ENCODE peak calls at places on chromosomes 1 and 21, in eight cellular contexts. P is A549, Z is Panc1, E is GM12878, T is SK-N-SH, N is HCT116, A is HepG2, K is K562. D is an unnamed sample. For H3K4me1, the result is how much of the 10 kb centered on the place peaks cover.

GRCh38 chr1:79711001-79711431 is 704.5 kb upstream of the ADGRL4 start:
- DNase-seq in P (no peak), N (no peak), K (no peak), E (peak), T (no peak), Z (no peak), A (no peak), D (no peak)

GRCh38 chr1:4056422-4056821 is 156.3 kb upstream of the C1orf174 start:
- DNase-seq in E (no peak), N (no peak), Z (no peak), P (no peak), K (no peak), A (no peak), T (no peak), D (no peak)

GRCh38 chr1:22418852-22419480 is 32.7 kb upstream of the ZBTB40 start:
- DNase-seq in A (no peak), T (no peak), P (no peak), K (no peak), E (peak), N (no peak), Z (no peak), D (no peak)

GRCh38 chr1:228940931-228941330 is 205.7 kb downstream of the RHOU start:
- DNase-seq in N (no peak), Z (no peak), E (no peak), P (no peak), A (peak), T (no peak), K (no peak), D (no peak)

GRCh38 chr1:6026095-6026809 is 19.4 kb upstream of the KCNAB2 start:
- DNase-seq in T (no peak), A (peak), K (no peak), N (peak), Z (peak), P (peak), E (peak), D (peak)

GRCh38 chr1:97144527-97144926 is 422.9 kb downstream of the PTBP2 start:
- DNase-seq in E (no peak), T (no peak), P (no peak), A (no peak), Z (no peak), K (no peak), N (no peak), D (no peak)

GRCh38 chr1:167441222-167441621 is 77.1 kb downstream of the CD247 start:
- DNase-seq in K (no peak), T (no peak), Z (no peak), A (no peak), E (no peak), N (no peak), P (no peak), D (no peak)

GRCh38 chr1:52899445-52899894 is 22.1 kb downstream of the ECHDC2 start:
- DNase-seq in E (no peak), K (no peak), P (no peak), A (peak), T (no peak), Z (no peak), N (no peak), D (no peak)

GRCh38 chr1:53575141-53575947 is 116.1 kb downstream of the DMRTB1 start:
- DNase-seq in T (no peak), K (no peak), E (no peak), N (no peak), A (no peak), P (no peak), Z (no peak), D (no peak)

GRCh38 chr1:246293366-246294121 is 213.5 kb downstream of the SMYD3 start:
- DNase-seq in K (no peak), N (no peak), E (no peak), Z (no peak), P (no peak), A (no peak), T (no peak), D (no peak)

GRCh38 chr1:67831850-67832513 is 1.3 kb downstream of the GNG12 start:
- DNase-seq in T (peak), K (peak), N (peak), Z (no peak), E (no peak), A (no peak), P (peak), D (peak)

GRCh38 chr1:209590405-209590804 is 6.9 kb downstream of the CAMK1G start:
- DNase-seq in E (no peak), N (no peak), A (peak), K (peak), P (no peak), T (peak), Z (no peak), D (peak)

GRCh38 chr1:164417016-164417704 is 141.8 kb upstream of the PBX1 start:
- DNase-seq in T (no peak), N (no peak), Z (no peak), E (no peak), P (no peak), A (no peak), K (no peak), D (peak)

GRCh38 chr1:63758805-63759204 is 15.0 kb upstream of the ROR1 start:
- DNase-seq in K (no peak), T (peak), Z (no peak), P (no peak), A (no peak), E (no peak), N (no peak), D (no peak)

GRCh38 chr1:18109058-18109755 is 1.6 kb downstream of the IGSF21 start:
- DNase-seq in K (no peak), N (no peak), E (no peak), P (no peak), T (peak), Z (no peak), A (no peak), D (peak)

GRCh38 chr1:167369933-167370332 is 148.4 kb downstream of the CD247 start:
- DNase-seq in N (no peak), E (no peak), T (no peak), K (no peak), P (no peak), Z (no peak), A (no peak), D (no peak)

GRCh38 chr1:209585672-209586071 is 2.2 kb downstream of the CAMK1G start:
- DNase-seq in P (no peak), K (no peak), Z (no peak), N (no peak), T (peak), A (no peak), E (no peak), D (peak)

GRCh38 chr1:150466964-150467363 is 20.3 kb upstream of the TARS2 start:
- DNase-seq in A (no peak), T (no peak), E (no peak), P (no peak), Z (no peak), N (no peak), K (no peak), D (no peak)

GRCh38 chr1:230109871-230110667 is 43.0 kb downstream of the GALNT2 start:
- DNase-seq in Z (no peak), N (no peak), A (peak), K (no peak), T (peak), P (no peak), E (peak), D (no peak)

GRCh38 chr1:180540697-180541594 is 17.8 kb upstream of the OVAAL start:
- DNase-seq in A (no peak), T (no peak), E (no peak), N (no peak), Z (no peak), K (no peak), P (no peak), D (no peak)

GRCh38 chr1:166379447-166379846 is 212.6 kb upstream of the FAM78B start:
- DNase-seq in Z (no peak), P (no peak), A (no peak), E (no peak), T (no peak), K (no peak), N (no peak), D (no peak)

GRCh38 chr1:26155370-26156284 is 3.3 kb upstream of the FAM110D start:
- DNase-seq in N (no peak), A (no peak), T (no peak), Z (no peak), P (no peak), K (no peak), E (no peak), D (peak)

DNA sequence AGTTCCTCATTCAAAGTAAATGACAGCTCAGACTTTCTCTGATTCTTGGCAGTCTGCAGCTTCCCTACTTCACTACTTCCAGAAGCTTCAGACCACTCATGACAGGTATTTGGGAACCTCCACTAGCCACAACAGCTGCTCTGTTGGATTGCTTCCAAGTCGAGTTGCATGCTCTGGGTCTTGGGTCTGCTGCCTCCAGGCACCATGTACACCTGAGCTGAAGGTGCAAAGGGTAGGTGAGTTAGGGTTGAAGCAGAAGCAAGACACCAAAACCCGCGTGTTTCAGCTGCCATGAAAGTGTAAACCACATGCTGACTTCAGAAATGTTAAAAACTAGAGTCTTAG is 62.7 kb downstream of the ZNF684 start:
- DNase-seq in E (no peak), A (no peak), Z (no peak), T (no peak), K (no peak), N (no peak), P (no peak), D (no peak)
- TF ChIP-seq REST in E (no peak), A (no peak), Z (no peak), T (no peak), K (no peak), N (no peak), P (no peak), D (no peak)

DNA sequence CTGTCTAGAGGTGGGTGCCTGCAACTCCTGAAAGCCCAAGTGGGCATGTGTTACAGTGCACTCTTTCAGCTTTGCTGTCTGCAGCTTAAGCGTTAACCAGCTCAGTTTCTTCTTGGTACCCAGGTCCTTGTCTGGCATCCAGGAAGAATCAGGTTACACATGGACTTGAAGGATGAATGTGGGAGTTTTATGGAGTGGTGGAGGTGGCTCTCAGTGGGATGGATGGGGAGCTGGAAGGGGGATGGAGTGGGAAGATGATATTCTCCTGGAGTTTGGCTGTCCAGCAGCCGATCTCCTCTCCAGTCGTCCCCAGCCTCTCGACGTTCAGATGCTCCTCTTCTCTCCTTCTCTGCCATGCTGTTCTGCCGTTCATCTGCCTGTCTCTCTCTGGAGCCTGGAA is 9.4 kb downstream of the METTL18 start:
- DNase-seq in K (no peak), Z (no peak), P (no peak), T (no peak), E (no peak), A (no peak), N (no peak), D (no peak)
- TF ChIP-seq CTCF in K (no peak), Z (no peak), P (no peak), T (no peak), E (no peak), A (no peak), N (no peak), D (no peak)

DNA sequence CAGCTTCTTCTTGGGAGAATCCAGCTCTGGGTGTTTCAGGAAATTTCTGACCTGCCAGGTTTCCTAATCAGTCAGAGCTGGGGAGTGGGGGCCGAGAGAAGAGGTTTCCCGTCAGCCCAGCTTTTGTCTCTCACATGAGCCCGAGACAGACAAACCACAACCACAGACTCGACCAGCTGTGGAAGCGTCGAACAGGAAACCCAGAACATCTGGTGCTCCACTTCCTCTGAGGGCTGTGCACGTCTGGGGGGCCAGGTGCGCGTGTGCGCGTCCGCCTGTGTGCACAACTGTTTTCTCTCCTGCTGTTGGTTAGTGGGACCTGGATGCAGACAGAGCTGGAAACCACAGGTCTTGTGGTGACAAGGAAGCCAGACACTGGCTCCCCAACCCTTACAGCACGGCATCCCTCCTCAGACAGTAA is 113.0 kb upstream of the SLC25A33 start:
- DNase-seq in T (no peak), K (no peak), A (no peak), N (no peak), E (peak), Z (no peak), P (no peak), D (no peak)
- H3K4me1 ChIP-seq in T (under half), K (under half), A (half or more), N (under half), E (half or more), Z (under half), P (under half), D (under half)

GRCh38 chr21:34536820-34537219 is 24.8 kb upstream of the KCNE1 start:
- DNase-seq in Z (no peak), A (peak), K (no peak), T (no peak), E (no peak), P (no peak), N (no peak), D (no peak)

GRCh38 chr21:34533938-34534337 is 21.9 kb upstream of the KCNE1 start:
- DNase-seq in T (no peak), E (no peak), A (no peak), Z (no peak), P (no peak), N (no peak), K (no peak), D (no peak)

GRCh38 chr21:34536311-34536710 is 24.3 kb upstream of the KCNE1 start:
- DNase-seq in K (no peak), Z (no peak), P (no peak), N (no peak), A (no peak), E (no peak), T (no peak), D (no peak)

GRCh38 chr21:34535886-34536285 is 23.9 kb upstream of the KCNE1 start:
- DNase-seq in Z (no peak), K (no peak), N (no peak), A (no peak), T (no peak), E (no peak), P (no peak), D (no peak)

DNA sequence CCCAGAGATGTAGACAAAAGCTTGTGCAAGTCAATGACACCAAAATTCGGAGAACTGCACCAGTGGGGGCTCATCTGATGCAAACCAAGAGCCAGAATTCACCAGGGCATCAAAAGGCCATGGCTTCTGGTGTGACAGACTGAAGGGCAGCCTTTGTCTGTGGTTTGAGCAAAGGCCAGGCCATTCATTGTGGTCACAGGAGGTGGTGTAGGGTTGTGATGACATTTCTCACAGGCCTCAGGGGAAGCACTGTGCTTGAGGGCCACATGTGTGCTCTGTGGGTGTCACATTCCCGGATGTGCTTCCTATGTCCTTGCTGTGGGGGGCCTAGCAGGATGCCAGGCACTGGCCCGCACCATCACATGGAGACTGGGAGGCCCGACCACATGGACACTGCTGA is 22.5 kb upstream of the KCNE1 start:
- DNase-seq in Z (no peak), P (no peak), K (no peak), E (no peak), N (no peak), T (no peak), A (peak), D (no peak)
- TF ChIP-seq REST in Z (no peak), P (no peak), K (no peak), E (no peak), N (no peak), T (no peak), A (no peak), D (no peak)

GRCh38 chr1:91404151-91405012 is at the start of gene HFM1:
- DNase-seq in N (peak), E (no peak), K (peak), A (peak), T (peak), Z (no peak), P (peak), D (peak)
- TF ChIP-seq CTCF in N (no peak), E (no peak), K (peak), A (peak), T (no peak), Z (peak), P (no peak), D (peak)

GRCh38 chr1:206812456-206812855 is 40.2 kb upstream of the IL10 start:
- DNase-seq in Z (no peak), T (no peak), K (no peak), N (no peak), P (no peak), A (no peak), E (no peak), D (no peak)

GRCh38 chr1:206814716-206815341 is 42.5 kb upstream of the IL10 start:
- DNase-seq in A (no peak), Z (no peak), E (no peak), T (peak), N (no peak), K (no peak), P (no peak), D (no peak)

GRCh38 chr1:206821493-206821892 is 43.9 kb upstream of the IL20 start:
- DNase-seq in N (no peak), K (no peak), T (no peak), Z (no peak), P (no peak), A (no peak), E (no peak), D (no peak)

GRCh38 chr1:206816390-206817287 is 44.3 kb upstream of the IL10 start:
- DNase-seq in A (no peak), P (no peak), Z (no peak), E (peak), N (no peak), T (no peak), K (peak), D (no peak)
- H3K4me1 ChIP-seq in A (under half), P (under half), Z (under half), E (under half), N (under half), T (under half), K (under half), D (under half)

GRCh38 chr21:43741425-43742096 is 22.6 kb downstream of the PDXK start:
- DNase-seq in Z (no peak), P (no peak), E (no peak), A (no peak), T (peak), N (no peak), K (no peak), D (peak)

GRCh38 chr21:43743934-43744333 is 25.0 kb downstream of the PDXK start:
- DNase-seq in P (no peak), T (no peak), E (no peak), Z (no peak), N (no peak), A (no peak), K (no peak), D (no peak)

GRCh38 chr21:43737158-43737950 is 18.4 kb downstream of the PDXK start:
- DNase-seq in T (no peak), P (no peak), N (no peak), K (no peak), E (no peak), Z (no peak), A (no peak), D (no peak)

GRCh38 chr21:43739648-43740435 is 20.9 kb downstream of the PDXK start:
- DNase-seq in K (no peak), Z (no peak), N (no peak), E (no peak), T (peak), P (peak), A (no peak), D (no peak)

GRCh38 chr21:43740497-43741156 is 21.7 kb downstream of the PDXK start:
- DNase-seq in P (peak), K (no peak), E (no peak), Z (no peak), T (peak), N (no peak), A (no peak), D (peak)
- TF ChIP-seq REST in P (no peak), K (no peak), E (no peak), Z (no peak), T (no peak), N (no peak), A (no peak), D (no peak)